ENCODE peak calls at places on chromosomes 7 and 10, in seven cellular contexts. One of them, this sample, is unnamed. For H3K4me1, the result is how much of the 10 kb centered on the place peaks cover.

GRCh38 chr7:141976524-141977245 is 3.1 kb upstream of the TAS2R38 start:
- ATAC-seq in lower lobe of right lung: no peak
- ATAC-seq in lung: no peak
- ATAC-seq in pancreas: no peak
- ATAC-seq in CD8-positive, alpha-beta T cell: no peak
- ATAC-seq in left lung: no peak
- ATAC-seq in aorta: no peak
- ATAC-seq in this sample: no peak

GRCh38 chr10:23999445-23999844 is 209.5 kb upstream of the KIAA1217 start:
- ATAC-seq in pancreas: no peak
- ATAC-seq in lung: no peak
- ATAC-seq in left lung: no peak
- ATAC-seq in lower lobe of right lung: no peak
- ATAC-seq in aorta: no peak
- ATAC-seq in CD8-positive, alpha-beta T cell: no peak
- ATAC-seq in this sample: no peak

GRCh38 chr7:1096156-1097119 is 8.5 kb downstream of the GPER1 start:
- ATAC-seq in lower lobe of right lung: peak
- ATAC-seq in left lung: peak
- ATAC-seq in pancreas: no peak
- ATAC-seq in aorta: peak
- ATAC-seq in lung: peak
- ATAC-seq in CD8-positive, alpha-beta T cell: no peak
- ATAC-seq in this sample: no peak

GRCh38 chr7:130891254-130892094 is 157.5 kb upstream of the KLF14 start:
- ATAC-seq in CD8-positive, alpha-beta T cell: no peak
- ATAC-seq in lung: peak
- ATAC-seq in pancreas: no peak
- ATAC-seq in lower lobe of right lung: peak
- ATAC-seq in aorta: peak
- ATAC-seq in left lung: peak
- ATAC-seq in this sample: peak

GRCh38 chr7:75842836-75843446 is 29.3 kb upstream of the CCL24 start:
- ATAC-seq in lower lobe of right lung: peak
- ATAC-seq in lung: no peak
- ATAC-seq in aorta: peak
- ATAC-seq in CD8-positive, alpha-beta T cell: no peak
- ATAC-seq in left lung: peak
- ATAC-seq in pancreas: no peak
- ATAC-seq in this sample: no peak

GRCh38 chr10:86160890-86161585 is 205.6 kb downstream of the GRID1 start:
- ATAC-seq in lower lobe of right lung: no peak
- ATAC-seq in aorta: no peak
- ATAC-seq in left lung: no peak
- ATAC-seq in CD8-positive, alpha-beta T cell: no peak
- ATAC-seq in pancreas: peak
- ATAC-seq in lung: no peak
- ATAC-seq in this sample: no peak

GRCh38 chr10:11687357-11687771 is 54.8 kb upstream of the ECHDC3 start:
- ATAC-seq in aorta: no peak
- ATAC-seq in pancreas: no peak
- ATAC-seq in CD8-positive, alpha-beta T cell: no peak
- ATAC-seq in left lung: no peak
- ATAC-seq in lung: no peak
- ATAC-seq in lower lobe of right lung: no peak
- ATAC-seq in this sample: no peak

GRCh38 chr7:116836911-116837310 is 25.5 kb upstream of the CAPZA2 start:
- ATAC-seq in CD8-positive, alpha-beta T cell: no peak
- ATAC-seq in aorta: no peak
- ATAC-seq in lung: no peak
- ATAC-seq in lower lobe of right lung: no peak
- ATAC-seq in left lung: no peak
- ATAC-seq in pancreas: no peak
- ATAC-seq in this sample: no peak

GRCh38 chr10:97434557-97434956 is 8.6 kb downstream of the PGAM1 start:
- ATAC-seq in left lung: no peak
- ATAC-seq in lung: no peak
- ATAC-seq in CD8-positive, alpha-beta T cell: no peak
- ATAC-seq in pancreas: no peak
- ATAC-seq in lower lobe of right lung: no peak
- ATAC-seq in aorta: no peak
- ATAC-seq in this sample: no peak

GRCh38 chr10:36048236-36048635 is 406.1 kb upstream of the FZD8 start:
- ATAC-seq in lung: no peak
- ATAC-seq in lower lobe of right lung: no peak
- ATAC-seq in CD8-positive, alpha-beta T cell: no peak
- ATAC-seq in aorta: no peak
- ATAC-seq in pancreas: no peak
- ATAC-seq in left lung: no peak
- ATAC-seq in this sample: no peak

GRCh38 chr7:924541-925231 is 29.8 kb downstream of the ADAP1 start:
- ATAC-seq in lower lobe of right lung: no peak
- ATAC-seq in CD8-positive, alpha-beta T cell: peak
- ATAC-seq in aorta: no peak
- ATAC-seq in lung: no peak
- ATAC-seq in pancreas: no peak
- ATAC-seq in left lung: peak
- ATAC-seq in this sample: no peak

GRCh38 chr7:12975387-12975786 is 288.0 kb downstream of the ARL4A start:
- ATAC-seq in left lung: no peak
- ATAC-seq in aorta: no peak
- ATAC-seq in lower lobe of right lung: no peak
- ATAC-seq in lung: no peak
- ATAC-seq in CD8-positive, alpha-beta T cell: no peak
- ATAC-seq in pancreas: no peak
- ATAC-seq in this sample: no peak

GRCh38 chr10:11837372-11838161 is 14.4 kb downstream of the PROSER2 start:
- ATAC-seq in lower lobe of right lung: no peak
- ATAC-seq in lung: no peak
- ATAC-seq in CD8-positive, alpha-beta T cell: no peak
- ATAC-seq in aorta: no peak
- ATAC-seq in left lung: peak
- ATAC-seq in pancreas: no peak
- ATAC-seq in this sample: no peak

GRCh38 chr7:74464931-74465906 is 11.5 kb downstream of the GTF2IRD1 start:
- ATAC-seq in pancreas: peak
- ATAC-seq in CD8-positive, alpha-beta T cell: no peak
- ATAC-seq in lung: no peak
- ATAC-seq in aorta: no peak
- ATAC-seq in left lung: peak
- ATAC-seq in lower lobe of right lung: peak
- ATAC-seq in this sample: no peak

GRCh38 chr7:123824754-123825067 is 20.3 kb upstream of the HYAL4 start:
- ATAC-seq in CD8-positive, alpha-beta T cell: no peak
- ATAC-seq in lower lobe of right lung: peak
- ATAC-seq in aorta: no peak
- ATAC-seq in pancreas: peak
- ATAC-seq in lung: no peak
- ATAC-seq in left lung: peak
- ATAC-seq in this sample: no peak

GRCh38 chr7:156616269-156617202 is 24.0 kb upstream of the RNF32 start:
- ATAC-seq in left lung: peak
- ATAC-seq in CD8-positive, alpha-beta T cell: no peak
- ATAC-seq in lung: peak
- ATAC-seq in aorta: no peak
- ATAC-seq in lower lobe of right lung: peak
- ATAC-seq in pancreas: no peak
- ATAC-seq in this sample: no peak

GRCh38 chr7:55187701-55188491 is 169.1 kb downstream of the EGFR start:
- ATAC-seq in left lung: no peak
- ATAC-seq in aorta: no peak
- ATAC-seq in CD8-positive, alpha-beta T cell: no peak
- ATAC-seq in lung: no peak
- ATAC-seq in lower lobe of right lung: no peak
- ATAC-seq in pancreas: no peak
- ATAC-seq in this sample: no peak

GRCh38 chr7:148939128-148939747 is 55.1 kb upstream of the EZH2 start:
- ATAC-seq in pancreas: no peak
- ATAC-seq in lower lobe of right lung: no peak
- ATAC-seq in lung: no peak
- ATAC-seq in CD8-positive, alpha-beta T cell: no peak
- ATAC-seq in aorta: no peak
- ATAC-seq in left lung: no peak
- ATAC-seq in this sample: no peak

GRCh38 chr7:99828818-99829217 is 1.0 kb downstream of the CYP3A43 start:
- ATAC-seq in CD8-positive, alpha-beta T cell: no peak
- ATAC-seq in left lung: no peak
- ATAC-seq in pancreas: peak
- ATAC-seq in lower lobe of right lung: no peak
- ATAC-seq in lung: no peak
- ATAC-seq in aorta: no peak
- ATAC-seq in this sample: no peak
- H3K4me1 ChIP-seq in CD8-positive, alpha-beta T cell: under half
- H3K4me1 ChIP-seq in left lung: under half
- H3K4me1 ChIP-seq in pancreas: half or more
- H3K4me1 ChIP-seq in lower lobe of right lung: under half
- H3K4me1 ChIP-seq in lung: under half
- H3K4me1 ChIP-seq in aorta: under half
- H3K4me1 ChIP-seq in this sample: under half

DNA sequence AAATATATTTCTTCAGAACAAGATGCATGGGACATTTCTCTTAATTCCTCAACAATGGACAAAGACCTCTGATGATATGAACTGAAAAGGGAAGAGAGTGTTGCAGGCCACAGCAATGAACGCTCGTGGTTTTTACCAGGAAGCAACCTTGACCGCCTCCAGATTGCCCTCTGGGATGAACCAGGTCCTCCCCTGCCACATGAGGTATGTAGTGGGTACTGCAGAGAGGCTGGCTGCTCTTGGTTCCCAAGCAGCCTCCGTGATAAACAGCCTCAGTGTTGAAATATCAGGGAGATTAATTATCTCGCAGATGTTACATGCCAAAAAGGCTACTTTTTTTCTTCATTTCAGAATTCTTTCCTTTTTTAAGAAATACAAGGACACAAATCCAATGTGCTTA is 338.8 kb downstream of the ELMO1 start:
- ATAC-seq in pancreas: peak
- ATAC-seq in CD8-positive, alpha-beta T cell: no peak
- ATAC-seq in lung: peak
- ATAC-seq in lower lobe of right lung: peak
- ATAC-seq in aorta: no peak
- ATAC-seq in left lung: peak
- ATAC-seq in this sample: peak
- H3K27ac ChIP-seq in pancreas: no peak
- H3K27ac ChIP-seq in CD8-positive, alpha-beta T cell: no peak
- H3K27ac ChIP-seq in lung: no peak
- H3K27ac ChIP-seq in lower lobe of right lung: no peak
- H3K27ac ChIP-seq in aorta: no peak
- H3K27ac ChIP-seq in left lung: no peak
- H3K27ac ChIP-seq in this sample: peak

DNA sequence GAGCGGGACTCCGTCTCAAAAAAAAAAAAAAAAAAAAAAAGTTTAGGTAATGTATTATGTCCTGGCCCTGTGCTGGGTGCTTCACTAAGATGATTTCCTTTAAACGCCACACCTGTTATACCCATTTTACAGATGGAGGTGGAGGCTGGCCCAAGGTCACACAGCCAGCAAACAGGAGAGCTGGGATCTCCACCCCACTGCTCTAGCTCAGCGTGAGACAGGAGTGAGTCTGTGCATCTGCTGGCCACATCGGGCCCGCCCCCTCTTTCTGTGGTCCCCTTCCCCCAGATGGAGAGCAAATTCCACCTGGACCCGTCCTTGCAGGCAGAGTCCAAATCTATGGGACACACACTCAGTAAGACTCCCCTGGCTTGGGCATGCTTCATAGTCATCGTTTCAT is 51.0 kb downstream of the LHPP start:
- ATAC-seq in left lung: no peak
- ATAC-seq in aorta: no peak
- ATAC-seq in lower lobe of right lung: no peak
- ATAC-seq in lung: no peak
- ATAC-seq in pancreas: no peak
- ATAC-seq in CD8-positive, alpha-beta T cell: no peak
- ATAC-seq in this sample: no peak
- H3K4me1 ChIP-seq in left lung: under half
- H3K4me1 ChIP-seq in aorta: under half
- H3K4me1 ChIP-seq in lower lobe of right lung: under half
- H3K4me1 ChIP-seq in lung: under half
- H3K4me1 ChIP-seq in pancreas: under half
- H3K4me1 ChIP-seq in CD8-positive, alpha-beta T cell: under half
- H3K4me1 ChIP-seq in this sample: under half

GRCh38 chr7:90917536-90917935 is 321.4 kb downstream of the CDK14 start:
- ATAC-seq in CD8-positive, alpha-beta T cell: no peak
- ATAC-seq in aorta: no peak
- ATAC-seq in lower lobe of right lung: no peak
- ATAC-seq in left lung: no peak
- ATAC-seq in pancreas: no peak
- ATAC-seq in lung: no peak
- ATAC-seq in this sample: no peak

GRCh38 chr7:90919766-90920165 is 323.6 kb downstream of the CDK14 start:
- ATAC-seq in left lung: no peak
- ATAC-seq in CD8-positive, alpha-beta T cell: no peak
- ATAC-seq in aorta: no peak
- ATAC-seq in lung: no peak
- ATAC-seq in pancreas: no peak
- ATAC-seq in lower lobe of right lung: no peak
- ATAC-seq in this sample: no peak

GRCh38 chr7:90923576-90923975 is 327.5 kb downstream of the CDK14 start:
- ATAC-seq in lower lobe of right lung: no peak
- ATAC-seq in CD8-positive, alpha-beta T cell: no peak
- ATAC-seq in aorta: no peak
- ATAC-seq in pancreas: no peak
- ATAC-seq in lung: no peak
- ATAC-seq in left lung: no peak
- ATAC-seq in this sample: no peak

GRCh38 chr7:90918303-90918702 is 322.2 kb downstream of the CDK14 start:
- ATAC-seq in pancreas: no peak
- ATAC-seq in left lung: no peak
- ATAC-seq in lung: no peak
- ATAC-seq in CD8-positive, alpha-beta T cell: no peak
- ATAC-seq in aorta: no peak
- ATAC-seq in lower lobe of right lung: no peak
- ATAC-seq in this sample: no peak

DNA sequence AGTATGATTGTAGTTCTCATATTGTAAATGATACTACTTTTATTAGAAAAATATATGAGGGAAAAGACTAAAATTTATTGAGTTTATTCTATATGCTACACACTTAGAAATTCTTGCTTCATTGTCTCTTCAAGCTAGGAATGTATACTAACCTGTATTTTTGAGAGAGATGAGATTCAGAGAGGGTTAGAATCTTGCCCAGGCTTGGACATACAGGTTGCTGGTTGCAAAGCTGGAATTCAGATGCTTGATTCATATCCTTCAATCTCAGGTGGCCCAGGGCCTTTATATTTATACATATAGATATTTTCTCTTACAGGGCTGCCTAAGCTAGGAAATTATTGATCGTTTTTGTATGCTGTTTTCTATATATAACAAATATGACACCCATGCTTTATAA is 324.2 kb downstream of the CDK14 start:
- ATAC-seq in left lung: no peak
- ATAC-seq in CD8-positive, alpha-beta T cell: no peak
- ATAC-seq in lower lobe of right lung: no peak
- ATAC-seq in lung: no peak
- ATAC-seq in pancreas: no peak
- ATAC-seq in aorta: no peak
- ATAC-seq in this sample: no peak
- H3K27ac ChIP-seq in left lung: no peak
- H3K27ac ChIP-seq in CD8-positive, alpha-beta T cell: no peak
- H3K27ac ChIP-seq in lower lobe of right lung: no peak
- H3K27ac ChIP-seq in lung: no peak
- H3K27ac ChIP-seq in pancreas: no peak
- H3K27ac ChIP-seq in aorta: no peak
- H3K27ac ChIP-seq in this sample: no peak